ENCODE peak calls at places on chromosomes 13 and 19, in five cellular contexts. One of them, this sample, is unnamed.

GRCh38 chr19:39403331-39404312 is 3.0 kb upstream of the ZFP36 start:
- DNase-seq in H1: peak; percentile 78
- DNase-seq in NT2/D1: peak; percentile 82
- DNase-seq in GM12878: no peak
- DNase-seq in HepG2: no peak
- DNase-seq in this sample: no peak

GRCh38 chr13:24671367-24672117 is 8.7 kb upstream of the ATP12A start:
- DNase-seq in H1: no peak
- DNase-seq in NT2/D1: peak; percentile 50
- DNase-seq in GM12878: no peak
- DNase-seq in HepG2: peak; percentile 54
- DNase-seq in this sample: peak; percentile 59

GRCh38 chr13:95176611-95177259 is 124.5 kb downstream of the ABCC4 start:
- DNase-seq in H1: no peak
- DNase-seq in NT2/D1: no peak
- DNase-seq in GM12878: no peak
- DNase-seq in HepG2: no peak
- DNase-seq in this sample: no peak

GRCh38 chr13:60700994-60701393 is 304.0 kb downstream of the TDRD3 start:
- DNase-seq in H1: no peak
- DNase-seq in NT2/D1: no peak
- DNase-seq in GM12878: no peak
- DNase-seq in HepG2: no peak
- DNase-seq in this sample: no peak

GRCh38 chr19:42076375-42076944 is 494 bp downstream of the ZNF574 start:
- DNase-seq in H1: no peak
- DNase-seq in NT2/D1: no peak
- DNase-seq in GM12878: no peak
- DNase-seq in HepG2: no peak
- DNase-seq in this sample: no peak

GRCh38 chr19:39046037-39046821 is 13.9 kb upstream of the FBXO27 start:
- DNase-seq in H1: no peak
- DNase-seq in NT2/D1: no peak
- DNase-seq in GM12878: no peak
- DNase-seq in HepG2: peak; percentile 59
- DNase-seq in this sample: peak; percentile 69

GRCh38 chr19:17847538-17848366 is at the start of gene JAK3:
- DNase-seq in H1: peak; percentile 75
- DNase-seq in NT2/D1: no peak
- DNase-seq in GM12878: peak; percentile 77
- DNase-seq in HepG2: peak; percentile 59
- DNase-seq in this sample: peak; percentile 69

GRCh38 chr19:37333457-37333856 is 37.4 kb upstream of the ZNF527 start:
- DNase-seq in H1: no peak
- DNase-seq in NT2/D1: no peak
- DNase-seq in GM12878: no peak
- DNase-seq in HepG2: no peak
- DNase-seq in this sample: no peak

GRCh38 chr13:40514797-40515196 is 151.6 kb downstream of the FOXO1 start:
- DNase-seq in H1: no peak
- DNase-seq in NT2/D1: no peak
- DNase-seq in GM12878: no peak
- DNase-seq in HepG2: no peak
- DNase-seq in this sample: no peak

GRCh38 chr13:26485786-26486185 is 71.7 kb upstream of the WASF3 start:
- DNase-seq in H1: no peak
- DNase-seq in NT2/D1: no peak
- DNase-seq in GM12878: no peak
- DNase-seq in HepG2: no peak
- DNase-seq in this sample: no peak

GRCh38 chr13:66984241-66984640 is 245.9 kb downstream of the PCDH9 start:
- DNase-seq in H1: no peak
- DNase-seq in NT2/D1: no peak
- DNase-seq in GM12878: no peak
- DNase-seq in HepG2: no peak
- DNase-seq in this sample: no peak

GRCh38 chr13:74751739-74752138 is 617.5 kb upstream of the KLF12 start:
- DNase-seq in H1: no peak
- DNase-seq in NT2/D1: no peak
- DNase-seq in GM12878: no peak
- DNase-seq in HepG2: no peak
- DNase-seq in this sample: peak; percentile 41

GRCh38 chr13:113991191-113991669 is 17.4 kb upstream of the C13orf46 start:
- DNase-seq in H1: no peak
- DNase-seq in NT2/D1: no peak
- DNase-seq in GM12878: no peak
- DNase-seq in HepG2: no peak
- DNase-seq in this sample: no peak

GRCh38 chr13:79501538-79502232 is 20.7 kb downstream of the NDFIP2 start:
- DNase-seq in H1: no peak
- DNase-seq in NT2/D1: no peak
- DNase-seq in GM12878: no peak
- DNase-seq in HepG2: no peak
- DNase-seq in this sample: no peak

GRCh38 chr19:28009696-28010095 is 1203.3 kb downstream of the UQCRFS1 start:
- DNase-seq in H1: no peak
- DNase-seq in NT2/D1: no peak
- DNase-seq in GM12878: no peak
- DNase-seq in HepG2: no peak
- DNase-seq in this sample: no peak

GRCh38 chr19:55493052-55493649 is 4.9 kb downstream of the SSC5D start:
- DNase-seq in H1: no peak
- DNase-seq in NT2/D1: no peak
- DNase-seq in GM12878: no peak
- DNase-seq in HepG2: no peak
- DNase-seq in this sample: no peak

GRCh38 chr13:35475960-35476943 is at the start of gene MAB21L1:
- DNase-seq in H1: no peak
- DNase-seq in NT2/D1: no peak
- DNase-seq in GM12878: no peak
- DNase-seq in HepG2: no peak
- DNase-seq in this sample: peak; percentile 69

GRCh38 chr13:25857830-25858229 is 194.0 kb downstream of the SHISA2 start:
- DNase-seq in H1: no peak
- DNase-seq in NT2/D1: no peak
- DNase-seq in GM12878: no peak
- DNase-seq in HepG2: no peak
- DNase-seq in this sample: no peak

GRCh38 chr13:48156466-48156865 is 61.6 kb upstream of the MED4 start:
- DNase-seq in H1: no peak
- DNase-seq in NT2/D1: no peak
- DNase-seq in GM12878: no peak
- DNase-seq in HepG2: no peak
- DNase-seq in this sample: no peak

GRCh38 chr19:41563847-41564514 is 12.0 kb upstream of the CEACAM21 start:
- DNase-seq in H1: no peak
- DNase-seq in NT2/D1: no peak
- DNase-seq in GM12878: no peak
- DNase-seq in HepG2: no peak
- DNase-seq in this sample: no peak

GRCh38 chr19:18543814-18544475 is 572 bp upstream of the FKBP8 start:
- DNase-seq in H1: no peak
- DNase-seq in NT2/D1: no peak
- DNase-seq in GM12878: peak; percentile 72
- DNase-seq in HepG2: peak; percentile 23
- DNase-seq in this sample: peak; percentile 60

GRCh38 chr13:39417131-39417530 is 185.9 kb downstream of the LHFPL6 start:
- DNase-seq in H1: no peak
- DNase-seq in NT2/D1: no peak
- DNase-seq in GM12878: no peak
- DNase-seq in HepG2: no peak
- DNase-seq in this sample: peak; percentile 33

GRCh38 chr19:48735031-48735615 is 5.3 kb downstream of the RASIP1 start:
- DNase-seq in H1: no peak
- DNase-seq in NT2/D1: no peak
- DNase-seq in GM12878: no peak
- DNase-seq in HepG2: no peak
- DNase-seq in this sample: no peak

GRCh38 chr13:49995535-49996165 is 1.2 kb upstream of the TRIM13 start:
- DNase-seq in H1: no peak
- DNase-seq in NT2/D1: no peak
- DNase-seq in GM12878: peak; percentile 43
- DNase-seq in HepG2: no peak
- DNase-seq in this sample: no peak

GRCh38 chr19:14561832-14562351 is 10.0 kb downstream of the NDUFB7 start:
- DNase-seq in H1: no peak
- DNase-seq in NT2/D1: no peak
- DNase-seq in GM12878: no peak
- DNase-seq in HepG2: no peak
- DNase-seq in this sample: no peak

GRCh38 chr19:38952395-38953165 is 21.8 kb downstream of the MRPS12 start:
- DNase-seq in H1: no peak
- DNase-seq in NT2/D1: no peak
- DNase-seq in GM12878: no peak
- DNase-seq in HepG2: peak; percentile 51
- DNase-seq in this sample: no peak

GRCh38 chr13:96796234-96796633 is 198.0 kb downstream of the OXGR1 start:
- DNase-seq in H1: no peak
- DNase-seq in NT2/D1: no peak
- DNase-seq in GM12878: no peak
- DNase-seq in HepG2: no peak
- DNase-seq in this sample: no peak

GRCh38 chr13:107208889-107209288 is 641.0 kb upstream of the ARGLU1 start:
- DNase-seq in H1: no peak
- DNase-seq in NT2/D1: no peak
- DNase-seq in GM12878: no peak
- DNase-seq in HepG2: no peak
- DNase-seq in this sample: no peak

GRCh38 chr19:57280913-57281425 is 684 bp downstream of the ZNF460 start:
- DNase-seq in H1: no peak
- DNase-seq in NT2/D1: no peak
- DNase-seq in GM12878: no peak
- DNase-seq in HepG2: no peak
- DNase-seq in this sample: no peak

GRCh38 chr19:47479701-47480503 is 4.1 kb downstream of the KPTN start:
- DNase-seq in H1: peak; percentile 51
- DNase-seq in NT2/D1: no peak
- DNase-seq in GM12878: no peak
- DNase-seq in HepG2: no peak
- DNase-seq in this sample: no peak

GRCh38 chr19:51660975-51661600 is 14.5 kb upstream of the SIGLEC14 start:
- DNase-seq in H1: no peak
- DNase-seq in NT2/D1: peak; percentile 68
- DNase-seq in GM12878: no peak
- DNase-seq in HepG2: peak; percentile 54
- DNase-seq in this sample: peak; percentile 64
- TF ChIP-seq SUZ12 in H1: no peak
- TF ChIP-seq SUZ12 in NT2/D1: no peak
- TF ChIP-seq SUZ12 in GM12878: no peak
- TF ChIP-seq SUZ12 in HepG2: no peak
- TF ChIP-seq SUZ12 in this sample: no peak

DNA sequence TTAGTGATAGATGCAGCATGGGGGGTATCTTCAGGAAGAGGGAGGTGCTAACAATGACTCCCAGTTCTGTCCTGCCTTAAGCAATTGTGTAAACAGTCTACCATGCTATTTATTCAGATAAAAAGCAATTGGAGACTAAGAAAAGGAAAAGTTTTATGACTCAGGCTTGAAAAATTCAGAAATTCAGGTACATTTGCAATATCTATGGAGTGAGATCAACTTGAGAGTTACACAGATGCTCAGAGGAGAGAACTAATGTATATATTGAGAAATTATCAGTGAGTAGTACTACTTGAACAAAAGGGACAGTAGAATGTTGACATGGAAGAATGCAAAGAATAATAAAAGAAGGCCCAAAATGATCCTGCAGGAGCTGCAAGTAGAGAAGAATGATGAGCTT is 277.6 kb upstream of the DACH1 start:
- DNase-seq in H1: no peak
- DNase-seq in NT2/D1: no peak
- DNase-seq in GM12878: no peak
- DNase-seq in HepG2: no peak
- DNase-seq in this sample: no peak
- TF ChIP-seq SUZ12 in H1: no peak
- TF ChIP-seq SUZ12 in NT2/D1: no peak
- TF ChIP-seq SUZ12 in GM12878: no peak
- TF ChIP-seq SUZ12 in HepG2: no peak
- TF ChIP-seq SUZ12 in this sample: no peak

DNA sequence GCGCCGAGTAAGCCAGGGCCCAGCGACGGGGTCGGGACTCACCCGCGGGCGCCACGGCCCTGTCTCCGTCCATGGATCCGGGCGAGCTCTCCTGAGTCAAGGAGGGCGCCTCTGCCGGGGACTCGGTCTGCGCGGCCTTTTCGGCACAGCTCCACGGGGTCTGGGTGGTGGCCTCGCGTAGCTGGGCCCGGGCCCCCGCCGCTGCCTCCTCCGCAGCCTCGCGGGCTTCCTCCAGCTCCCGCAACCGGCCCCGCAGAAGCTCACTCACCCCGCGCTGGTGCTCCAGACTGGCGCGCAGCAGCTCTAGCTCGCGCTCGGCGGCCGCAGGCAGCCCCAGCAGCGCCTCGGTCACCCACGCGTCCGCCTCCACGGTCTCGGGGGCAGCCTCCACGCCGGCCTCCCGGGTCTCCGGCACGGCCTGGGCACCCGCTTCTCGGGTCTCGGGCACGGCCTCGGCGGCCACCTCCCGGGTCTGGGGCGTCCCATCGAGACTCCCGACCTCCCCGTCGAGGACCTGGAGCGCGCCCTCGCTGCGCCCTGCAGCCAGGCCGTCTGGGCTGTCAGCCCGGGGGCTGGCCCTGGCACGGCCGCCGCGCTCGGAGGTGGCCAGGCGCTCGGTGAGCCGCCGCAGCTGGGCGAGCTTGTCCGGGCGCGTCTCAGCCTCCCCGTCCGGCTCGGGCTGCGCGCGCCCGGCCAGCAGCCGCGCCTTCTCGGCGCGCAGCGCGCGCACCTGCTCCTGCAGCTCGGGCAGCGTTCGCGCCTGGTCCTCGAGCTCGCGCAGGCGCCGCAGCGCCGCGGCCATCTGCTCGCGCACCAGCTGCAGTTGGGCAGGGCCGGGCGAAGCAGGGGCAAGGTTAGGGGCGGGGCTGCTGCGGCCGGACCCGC is 8.4 kb downstream of the KANK3 start:
- DNase-seq in H1: no peak
- DNase-seq in NT2/D1: no peak
- DNase-seq in GM12878: no peak
- DNase-seq in HepG2: peak; percentile 27
- DNase-seq in this sample: peak; percentile 78
- TF ChIP-seq SUZ12 in H1: no peak
- TF ChIP-seq SUZ12 in NT2/D1: no peak
- TF ChIP-seq SUZ12 in GM12878: no peak
- TF ChIP-seq SUZ12 in HepG2: no peak
- TF ChIP-seq SUZ12 in this sample: no peak

GRCh38 chr13:51932231-51932630 is 70.5 kb downstream of the CCDC70 start:
- DNase-seq in H1: no peak
- DNase-seq in NT2/D1: no peak
- DNase-seq in GM12878: no peak
- DNase-seq in HepG2: no peak
- DNase-seq in this sample: no peak

GRCh38 chr13:51927129-51927528 is 65.4 kb downstream of the CCDC70 start:
- DNase-seq in H1: no peak
- DNase-seq in NT2/D1: no peak
- DNase-seq in GM12878: no peak
- DNase-seq in HepG2: no peak
- DNase-seq in this sample: no peak

GRCh38 chr13:51931606-51932005 is 69.8 kb downstream of the CCDC70 start:
- DNase-seq in H1: no peak
- DNase-seq in NT2/D1: no peak
- DNase-seq in GM12878: no peak
- DNase-seq in HepG2: no peak
- DNase-seq in this sample: no peak

GRCh38 chr13:51928231-51928630 is 66.5 kb downstream of the CCDC70 start:
- DNase-seq in H1: no peak
- DNase-seq in NT2/D1: no peak
- DNase-seq in GM12878: no peak
- DNase-seq in HepG2: no peak
- DNase-seq in this sample: no peak

GRCh38 chr13:51929699-51930098 is 67.9 kb downstream of the CCDC70 start:
- DNase-seq in H1: no peak
- DNase-seq in NT2/D1: no peak
- DNase-seq in GM12878: no peak
- DNase-seq in HepG2: no peak
- DNase-seq in this sample: no peak
- TF ChIP-seq SUZ12 in H1: no peak
- TF ChIP-seq SUZ12 in NT2/D1: no peak
- TF ChIP-seq SUZ12 in GM12878: no peak
- TF ChIP-seq SUZ12 in HepG2: no peak
- TF ChIP-seq SUZ12 in this sample: no peak

This sample was measured in HEK293T.